ENCODE peak calls at places on chromosomes 7 and 10, in ten cellular contexts. V is vagina, A is sigmoid colon, J is HCT116, W is transverse colon, U is GM12892, E is stomach, O is prostate gland, Q is HepG2, M is spleen. K is an unnamed sample.

GRCh38 chr7:158111556-158111880 is 476.1 kb downstream of the PTPRN2 start:
- DNase-seq in V (no peak), A (no peak), J (no peak), W (no peak), U (no peak), E (peak), O (no peak), Q (no peak), M (no peak), K (no peak)

GRCh38 chr7:4700577-4701235 is 18.6 kb downstream of the FOXK1 start:
- DNase-seq in V (no peak), A (no peak), J (no peak), W (no peak), U (no peak), E (no peak), O (no peak), Q (no peak), M (no peak), K (no peak)

GRCh38 chr10:16519908-16520861 is 1.5 kb downstream of the C1QL3 start:
- DNase-seq in V (no peak), A (no peak), J (no peak), W (no peak), U (peak), E (no peak), O (no peak), Q (no peak), M (no peak), K (no peak)

GRCh38 chr7:116524609-116525297 is at the start of gene CAV1:
- DNase-seq in V (no peak), A (peak), J (peak), W (peak), U (peak), E (peak), O (peak), Q (no peak), M (peak), K (no peak)

GRCh38 chr7:12633589-12633988 is 53.8 kb upstream of the ARL4A start:
- DNase-seq in V (no peak), A (no peak), J (no peak), W (no peak), U (no peak), E (no peak), O (no peak), Q (no peak), M (no peak), K (no peak)

GRCh38 chr10:66273966-66274519 is 651.8 kb upstream of the LRRTM3 start:
- DNase-seq in V (no peak), A (no peak), J (no peak), W (no peak), U (no peak), E (no peak), O (no peak), Q (no peak), M (no peak), K (no peak)

GRCh38 chr7:106167439-106168136 is 55.5 kb upstream of the SYPL1 start:
- DNase-seq in V (no peak), A (no peak), J (no peak), W (no peak), U (no peak), E (no peak), O (no peak), Q (no peak), M (no peak), K (no peak)

GRCh38 chr10:69472544-69472943 is 21.3 kb downstream of the TSPAN15 start:
- DNase-seq in V (no peak), A (no peak), J (no peak), W (no peak), U (no peak), E (no peak), O (no peak), Q (no peak), M (no peak), K (no peak)

GRCh38 chr7:148698397-148699023 is at the start of gene CUL1:
- DNase-seq in V (no peak), A (peak), J (peak), W (peak), U (peak), E (peak), O (peak), Q (peak), M (peak), K (peak)

GRCh38 chr10:97818572-97818971 is 31.1 kb upstream of the GOLGA7B start:
- DNase-seq in V (no peak), A (no peak), J (no peak), W (no peak), U (no peak), E (no peak), O (no peak), Q (no peak), M (peak), K (no peak)

GRCh38 chr10:88091490-88092061 is 228.2 kb downstream of the PTEN start:
- DNase-seq in V (no peak), A (no peak), J (no peak), W (peak), U (peak), E (peak), O (no peak), Q (no peak), M (peak), K (peak)

GRCh38 chr7:24967696-24968095 is 12.3 kb downstream of the OSBPL3 start:
- DNase-seq in V (no peak), A (no peak), J (no peak), W (no peak), U (no peak), E (no peak), O (no peak), Q (no peak), M (no peak), K (no peak)

GRCh38 chr10:35913628-35914027 is 271.5 kb upstream of the FZD8 start:
- DNase-seq in V (no peak), A (no peak), J (no peak), W (no peak), U (no peak), E (no peak), O (no peak), Q (no peak), M (no peak), K (no peak)

DNA sequence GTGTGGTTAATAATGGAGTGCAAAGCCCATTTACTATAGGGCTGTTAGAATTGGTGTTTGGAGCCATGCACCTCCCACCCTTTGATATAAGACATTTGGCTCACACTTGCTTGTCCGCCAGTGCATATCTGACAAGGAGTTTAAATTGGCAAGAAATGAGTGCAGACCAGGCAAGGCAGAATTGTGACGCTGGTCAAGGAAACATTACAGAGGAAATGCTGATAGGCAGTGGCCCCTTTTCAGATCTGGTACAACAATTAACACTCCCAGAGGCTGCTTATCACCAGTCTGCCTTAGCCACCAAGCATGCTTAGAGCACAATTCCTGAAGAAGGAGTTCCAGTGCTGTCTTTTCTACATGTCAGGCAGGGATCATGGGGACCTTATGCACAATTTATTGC is 35.3 kb downstream of the OR13A1 start:
- DNase-seq in V (no peak), A (no peak), J (no peak), W (no peak), U (no peak), E (peak), O (no peak), Q (no peak), M (no peak), K (no peak)
- TF ChIP-seq POLR2A in V (no peak), A (no peak), J (no peak), W (no peak), U (no peak), E (no peak), O (no peak), Q (no peak), M (no peak), K (no peak)

DNA sequence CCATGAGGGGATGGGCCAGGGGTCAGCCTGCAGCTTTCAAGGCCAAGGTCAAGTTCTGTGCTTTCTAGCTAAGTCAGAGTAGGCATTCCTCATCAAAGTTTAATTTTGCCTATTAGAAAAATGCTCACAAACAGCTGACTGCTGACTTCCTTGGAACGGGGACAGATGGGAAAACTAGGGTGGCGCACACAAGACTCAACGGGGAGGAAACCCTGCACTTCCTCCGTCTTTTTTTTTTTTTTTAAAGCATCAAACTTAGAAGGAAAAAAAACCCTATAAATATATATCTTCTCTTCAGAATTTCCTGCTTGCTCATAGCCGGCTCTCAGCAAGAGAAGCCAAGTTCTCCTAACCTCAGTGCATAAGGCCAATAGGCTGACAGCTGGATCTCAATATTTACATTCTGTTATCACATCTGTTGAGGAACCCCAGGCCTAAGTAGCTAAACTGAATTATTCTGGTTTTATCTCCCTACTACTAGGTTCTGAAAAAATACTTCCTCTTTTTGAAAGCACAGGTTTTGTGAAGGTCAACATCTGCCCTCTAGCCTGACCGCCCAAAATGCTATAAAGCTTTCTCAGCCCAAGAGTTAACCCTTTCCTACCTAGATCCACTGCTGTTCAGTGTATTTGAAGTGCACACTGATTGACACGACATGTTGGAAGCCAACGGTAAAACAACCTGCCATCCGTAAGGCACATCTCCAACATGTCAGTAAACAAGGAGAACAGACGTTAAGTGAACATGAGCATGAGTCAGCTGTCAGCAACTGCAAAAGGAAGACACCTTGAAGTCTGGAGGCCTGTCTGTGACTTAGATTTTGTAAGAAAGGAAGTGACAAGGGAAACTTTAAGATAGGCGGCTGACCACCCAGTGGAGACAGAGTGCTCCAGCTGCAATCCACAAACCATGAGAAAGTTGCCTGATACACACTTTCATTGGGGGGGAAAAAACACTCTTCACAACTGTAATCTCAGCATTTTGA is 83.9 kb downstream of the EBLN1 start:
- DNase-seq in V (no peak), A (no peak), J (no peak), W (no peak), U (no peak), E (no peak), O (no peak), Q (no peak), M (no peak), K (peak)
- TF ChIP-seq POLR2AphosphoS5 in V (no peak), A (peak), J (no peak), W (no peak), U (no peak), E (no peak), O (no peak), Q (no peak), M (no peak), K (no peak)

GRCh38 chr10:14954001-14954770 is at the start of gene DCLRE1C:
- DNase-seq in V (peak), A (peak), J (peak), W (peak), U (peak), E (peak), O (peak), Q (peak), M (peak), K (peak)
- TF ChIP-seq POLR2A in V (no peak), A (no peak), J (peak), W (peak), U (peak), E (no peak), O (peak), Q (peak), M (no peak), K (peak)

GRCh38 chr10:116364808-116365207 is 40.6 kb downstream of the CCDC172 start:
- DNase-seq in V (no peak), A (no peak), J (no peak), W (no peak), U (no peak), E (no peak), O (no peak), Q (no peak), M (no peak), K (no peak)
- TF ChIP-seq POLR2AphosphoS5 in V (no peak), A (no peak), J (no peak), W (no peak), U (no peak), E (no peak), O (no peak), Q (no peak), M (no peak), K (no peak)